ENCODE peak calls at places on chromosomes 5 and 9, in five cellular contexts. N is transverse colon, J is body of pancreas, B is Peyer's patch, T is A549. K is an unnamed sample. For H3K4me1, the result is how much of the 10 kb centered on the place peaks cover.

GRCh38 chr5:61306531-61307195 is 25.4 kb upstream of the ZSWIM6 start:
- DNase-seq in B (no peak), J (no peak), T (no peak), N (no peak), K (no peak)

GRCh38 chr5:94808497-94808896 is 190.0 kb downstream of the SLF1 start:
- DNase-seq in T (no peak), N (no peak), J (no peak), B (no peak), K (no peak)

GRCh38 chr5:166909926-166910325 is 1381.5 kb upstream of the WWC1 start:
- DNase-seq in J (no peak), B (no peak), T (no peak), N (no peak), K (no peak)

GRCh38 chr5:132221781-132222648 is 5.6 kb downstream of the P4HA2 start:
- DNase-seq in N (peak), J (peak), T (no peak), B (no peak), K (peak)

GRCh38 chr9:121857941-121858340 is 206.5 kb downstream of the DAB2IP start:
- DNase-seq in T (no peak), J (no peak), B (no peak), N (no peak), K (no peak)

GRCh38 chr5:115586525-115587146 is 15.6 kb downstream of the TICAM2 start:
- DNase-seq in N (no peak), T (peak), B (no peak), J (no peak), K (no peak)

GRCh38 chr5:161763571-161763970 is 78.0 kb downstream of the GABRA6 start:
- DNase-seq in N (no peak), T (no peak), J (no peak), B (no peak), K (no peak)

GRCh38 chr5:108418172-108418571 is 36.3 kb upstream of the FBXL17 start:
- DNase-seq in B (no peak), N (no peak), T (no peak), J (no peak), K (no peak)

GRCh38 chr5:167096816-167097215 is 1194.6 kb upstream of the WWC1 start:
- DNase-seq in J (no peak), B (no peak), N (no peak), T (no peak), K (no peak)

GRCh38 chr9:88990721-88991065 is 575 bp upstream of the S1PR3 start:
- DNase-seq in J (no peak), N (no peak), B (no peak), T (peak), K (no peak)

GRCh38 chr9:87492642-87493041 is 5.0 kb upstream of the DAPK1 start:
- DNase-seq in N (no peak), J (no peak), T (no peak), B (no peak), K (no peak)

GRCh38 chr5:72633649-72634048 is 126.4 kb upstream of the ZNF366 start:
- DNase-seq in B (no peak), J (no peak), N (no peak), T (no peak), K (no peak)

GRCh38 chr9:129983891-129984290 is 59.1 kb downstream of the FNBP1 start:
- DNase-seq in N (no peak), B (no peak), J (no peak), T (no peak), K (no peak)

GRCh38 chr5:3310551-3311340 is 284.9 kb upstream of the IRX1 start:
- DNase-seq in N (no peak), B (no peak), J (peak), T (no peak), K (no peak)

GRCh38 chr9:89822996-89823395 is 218.2 kb downstream of the GADD45G start:
- DNase-seq in T (no peak), B (no peak), N (no peak), J (no peak), K (no peak)

GRCh38 chr5:38607930-38608545 is 51.6 kb upstream of the LIFR start:
- DNase-seq in B (no peak), T (no peak), N (no peak), J (peak), K (no peak)

GRCh38 chr5:143213851-143214363 is 189.6 kb downstream of the NR3C1 start:
- DNase-seq in J (no peak), N (no peak), B (no peak), T (no peak), K (no peak)

GRCh38 chr5:143216211-143216610 is 187.3 kb downstream of the NR3C1 start:
- DNase-seq in N (no peak), B (no peak), J (no peak), T (no peak), K (no peak)

GRCh38 chr5:143214458-143214857 is 189.0 kb downstream of the NR3C1 start:
- DNase-seq in T (no peak), B (no peak), J (no peak), N (no peak), K (no peak)

GRCh38 chr5:143215685-143216084 is 187.8 kb downstream of the NR3C1 start:
- DNase-seq in N (no peak), T (no peak), B (no peak), J (no peak), K (no peak)

GRCh38 chr5:143214890-143215289 is 188.6 kb downstream of the NR3C1 start:
- DNase-seq in B (no peak), T (no peak), J (no peak), N (no peak), K (no peak)
- TF ChIP-seq POLR2A in B (no peak), T (no peak), J (no peak), N (no peak), K (no peak)

GRCh38 chr5:148969291-148969690 is 93.6 kb downstream of the SH3TC2 start:
- DNase-seq in B (no peak), T (no peak), J (no peak), N (no peak), K (no peak)

GRCh38 chr5:148970228-148970627 is 92.6 kb downstream of the SH3TC2 start:
- DNase-seq in N (peak), T (no peak), J (peak), B (no peak), K (no peak)

GRCh38 chr5:148972396-148972795 is 90.5 kb downstream of the SH3TC2 start:
- DNase-seq in B (no peak), T (no peak), J (no peak), N (no peak), K (no peak)

GRCh38 chr5:148972958-148973357 is 89.9 kb downstream of the SH3TC2 start:
- DNase-seq in T (peak), J (no peak), N (no peak), B (no peak), K (no peak)

DNA sequence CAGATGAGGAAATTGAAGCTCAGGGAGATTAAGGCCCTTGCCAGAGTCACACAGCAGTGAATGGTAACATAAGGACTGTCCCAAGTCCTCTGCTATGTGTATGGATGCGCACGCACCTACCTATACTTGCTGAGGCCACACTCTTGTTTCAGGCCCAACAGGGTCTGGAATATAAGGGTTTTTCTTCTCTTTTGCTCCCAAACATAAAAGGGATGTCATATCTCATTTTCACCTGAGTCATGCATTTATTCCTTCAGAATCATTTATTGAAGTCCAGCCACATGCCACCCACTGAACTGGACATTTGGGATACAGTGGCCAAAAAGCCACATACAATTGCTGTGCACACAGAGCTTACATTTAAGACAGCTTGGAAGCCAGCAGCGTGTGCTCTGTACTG is 92.0 kb downstream of the SH3TC2 start:
- DNase-seq in J (no peak), N (no peak), B (no peak), T (no peak), K (no peak)
- H3K4me1 ChIP-seq in J (under half), N (under half), B (under half), T (under half), K (under half)

GRCh38 chr9:128702445-128702948 is at the start of gene PKN3:
- DNase-seq in J (peak), N (peak), T (peak), B (peak), K (peak)

GRCh38 chr9:128702949-128703615 is 779 bp downstream of the PKN3 start:
- DNase-seq in J (peak), B (no peak), T (peak), N (no peak), K (no peak)

GRCh38 chr9:128694344-128694743 is 5.3 kb downstream of the SET start:
- DNase-seq in B (no peak), N (no peak), T (no peak), J (no peak), K (no peak)

GRCh38 chr9:128696923-128697707 is 5.2 kb upstream of the PKN3 start:
- DNase-seq in B (no peak), N (no peak), J (no peak), T (no peak), K (no peak)
- TF ChIP-seq POLR2A in B (no peak), N (no peak), J (no peak), T (no peak), K (no peak)

DNA sequence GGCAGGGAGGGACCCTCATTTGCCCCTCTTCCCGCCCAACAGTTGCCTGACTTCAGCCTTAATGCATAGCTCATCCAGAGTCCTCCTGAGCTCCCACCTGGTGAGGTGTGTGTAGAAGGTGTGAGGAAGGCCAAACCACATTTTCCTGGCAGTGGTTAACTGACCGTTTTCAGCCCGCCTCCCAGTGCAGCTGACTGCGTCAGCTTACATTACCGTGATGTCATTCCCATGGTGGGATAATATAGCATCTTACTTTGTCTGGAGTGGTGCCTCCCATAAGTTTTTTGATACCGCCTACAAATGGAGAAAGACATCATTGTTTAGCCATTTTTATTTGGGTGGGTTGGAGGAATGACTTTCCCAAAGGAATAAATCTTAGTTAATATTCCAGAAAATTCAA is 151.9 kb downstream of the C9orf152 start:
- DNase-seq in J (no peak), N (no peak), T (no peak), B (no peak), K (no peak)
- H3K4me1 ChIP-seq in J (under half), N (under half), T (under half), B (under half), K (under half)

DNA sequence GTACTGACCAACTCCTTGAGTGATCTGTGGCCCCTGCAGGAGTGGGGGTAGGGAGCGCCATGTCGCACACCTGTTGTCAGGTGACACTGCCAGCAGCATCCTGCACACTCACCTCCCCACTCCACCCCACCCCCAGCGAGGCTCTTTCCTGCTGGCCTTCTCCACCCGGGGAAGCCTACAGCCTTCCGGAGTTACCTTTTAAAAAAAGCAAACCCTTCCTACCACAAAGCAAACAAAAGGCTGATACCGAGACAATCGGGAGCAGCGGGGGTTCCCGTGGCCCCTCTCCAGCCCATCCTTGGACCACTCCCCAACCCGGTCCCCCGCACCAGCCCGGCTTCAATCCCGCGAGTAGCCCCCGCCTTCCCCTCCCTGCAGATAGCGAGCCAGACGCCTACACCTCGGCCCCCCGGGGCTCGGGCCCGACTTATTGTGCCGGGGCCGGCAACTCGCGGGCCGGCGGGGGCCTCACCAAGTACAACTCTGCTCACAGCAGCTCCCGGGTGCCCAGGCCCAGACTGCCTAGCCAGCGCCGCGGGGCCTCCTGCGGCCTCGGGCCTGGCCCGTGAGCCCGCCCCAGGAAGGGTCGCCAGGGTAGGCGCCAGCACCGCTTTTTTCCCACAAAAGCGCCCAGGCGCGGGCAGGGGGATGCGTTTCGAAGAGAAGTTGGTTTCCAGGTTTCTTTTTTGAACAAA is 724 bp downstream of the MACROH2A1 start:
- DNase-seq in B (peak), N (peak), T (peak), J (peak), K (peak)
- TF ChIP-seq POLR2A in B (peak), N (no peak), T (no peak), J (no peak), K (no peak)

GRCh38 chr9:124886866-124887492 is 25.0 kb downstream of the ARPC5L start:
- DNase-seq in N (no peak), J (no peak), B (no peak), T (no peak), K (no peak)
- H3K4me1 ChIP-seq in N (under half), J (under half), B (under half), T (under half), K (under half)

GRCh38 chr9:128056086-128056485 is 11.0 kb downstream of the NAIF1 start:
- DNase-seq in B (no peak), T (no peak), J (peak), N (no peak), K (peak)

GRCh38 chr9:128053560-128053959 is 13.6 kb downstream of the NAIF1 start:
- DNase-seq in T (no peak), N (no peak), B (no peak), J (no peak), K (no peak)

GRCh38 chr9:128054090-128054489 is 13.0 kb downstream of the NAIF1 start:
- DNase-seq in J (no peak), N (no peak), B (no peak), T (no peak), K (no peak)

GRCh38 chr9:128056887-128057723 is 10.0 kb downstream of the NAIF1 start:
- DNase-seq in T (no peak), N (peak), J (peak), B (peak), K (peak)

GRCh38 chr9:128055222-128056040 is 11.7 kb downstream of the NAIF1 start:
- DNase-seq in J (peak), N (peak), T (no peak), B (no peak), K (peak)
- TF ChIP-seq POLR2A in J (peak), N (no peak), T (no peak), B (no peak), K (no peak)

DNA sequence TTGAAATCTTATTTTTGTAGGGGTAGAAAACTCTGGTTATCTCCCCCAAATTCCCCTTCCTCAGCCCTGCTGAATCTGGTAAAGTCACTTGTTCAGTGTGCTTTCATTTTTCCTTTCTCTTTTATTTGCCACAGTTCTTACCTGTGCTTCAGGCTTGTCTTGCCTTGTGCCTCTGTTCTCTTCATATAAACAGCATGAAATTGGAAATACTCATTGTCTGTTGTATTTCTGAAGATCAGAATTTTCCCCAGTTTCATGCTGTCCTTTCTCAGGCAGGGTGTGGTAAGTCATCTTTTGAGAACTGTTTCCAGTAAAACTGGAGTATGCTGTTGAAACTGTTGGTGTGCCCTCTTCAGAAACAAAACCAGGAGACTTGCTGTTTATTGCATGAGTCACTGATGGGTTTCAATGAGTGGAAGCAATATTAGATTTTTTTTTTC is 7.0 kb downstream of the PAM start:
- DNase-seq in T (no peak), N (no peak), B (no peak), J (no peak), K (no peak)
- H3K4me1 ChIP-seq in T (under half), N (under half), B (under half), J (under half), K (under half)

K was measured in ovary.